ENCODE peak calls at places on chromosomes 3 and 15, in four cellular contexts. U, J, N and R are unnamed samples.

GRCh38 chr3:39177708-39178332 is 14.6 kb downstream of the XIRP1 start:
- DNase-seq in U (no peak), J (peak), N (peak), R (peak)

GRCh38 chr3:105933871-105934270 is 65.1 kb upstream of the CBLB start:
- DNase-seq in U (no peak), J (no peak), N (no peak), R (no peak)

GRCh38 chr3:168514252-168514651 is 418.5 kb upstream of the GOLIM4 start:
- DNase-seq in U (no peak), J (no peak), N (no peak), R (no peak)

GRCh38 chr3:161316006-161316689 is 55.2 kb downstream of the SPTSSB start:
- DNase-seq in U (no peak), J (no peak), N (no peak), R (no peak)

GRCh38 chr3:50150863-50151686 is 4.0 kb upstream of the SEMA3F start:
- DNase-seq in U (no peak), J (no peak), N (no peak), R (peak)

GRCh38 chr3:152230367-152230766 is 38.4 kb upstream of the MBNL1 start:
- DNase-seq in U (no peak), J (no peak), N (no peak), R (no peak)

GRCh38 chr3:8552223-8552762 is 50.7 kb downstream of the LMCD1 start:
- DNase-seq in U (no peak), J (no peak), N (no peak), R (no peak)

GRCh38 chr3:193400304-193400703 is 21.8 kb upstream of the ATP13A5 start:
- DNase-seq in U (no peak), J (no peak), N (no peak), R (no peak)

GRCh38 chr3:147941984-147942383 is 532.8 kb downstream of the ZIC1 start:
- DNase-seq in U (no peak), J (no peak), N (no peak), R (no peak)

GRCh38 chr15:89090791-89091666 is 2.8 kb downstream of the ABHD2 start:
- DNase-seq in U (no peak), J (peak), N (no peak), R (no peak)

GRCh38 chr3:18593231-18593630 is 168.1 kb upstream of the SATB1 start:
- DNase-seq in U (no peak), J (no peak), N (no peak), R (no peak)

GRCh38 chr3:55147856-55148720 is 220.2 kb upstream of the LRTM1 start:
- DNase-seq in U (no peak), J (no peak), N (no peak), R (no peak)

GRCh38 chr3:22377421-22377820 is 626.4 kb upstream of the ZNF385D start:
- DNase-seq in U (no peak), J (no peak), N (no peak), R (no peak)

GRCh38 chr15:83644453-83644852 is 9.5 kb upstream of the ADAMTSL3 start:
- DNase-seq in U (no peak), J (no peak), N (no peak), R (no peak)

GRCh38 chr3:42690191-42690590 is 4.9 kb downstream of the KLHL40 start:
- DNase-seq in U (no peak), J (no peak), N (no peak), R (no peak)

GRCh38 chr3:195221015-195221853 is 49.7 kb downstream of the XXYLT1 start:
- DNase-seq in U (no peak), J (no peak), N (no peak), R (no peak)

GRCh38 chr15:41291065-41291631 is 41.2 kb downstream of the OIP5 start:
- DNase-seq in U (no peak), J (no peak), N (no peak), R (no peak)

GRCh38 chr3:196641278-196642058 is 2.0 kb downstream of the NRROS start:
- DNase-seq in U (no peak), J (no peak), N (no peak), R (no peak)

GRCh38 chr3:196640501-196640968 is 1.0 kb downstream of the NRROS start:
- DNase-seq in U (no peak), J (no peak), N (no peak), R (no peak)

GRCh38 chr3:196636369-196637349 is 2.8 kb upstream of the NRROS start:
- DNase-seq in U (no peak), J (no peak), N (no peak), R (no peak)

GRCh38 chr3:196638922-196639516 is 475 bp upstream of the NRROS start:
- DNase-seq in U (no peak), J (no peak), N (no peak), R (no peak)

GRCh38 chr3:196639517-196640500 is at the start of gene NRROS:
- DNase-seq in U (peak), J (peak), N (no peak), R (peak)
- TF ChIP-seq JUN in U (no peak), J (no peak), N (no peak), R (no peak)

GRCh38 chr3:52453496-52454234 is at the start of gene TNNC1:
- DNase-seq in U (no peak), J (peak), N (peak), R (no peak)

GRCh38 chr3:52454938-52455282 is 494 bp upstream of the NISCH start:
- DNase-seq in U (no peak), J (peak), N (no peak), R (no peak)

GRCh38 chr3:52452570-52453221 is 1.1 kb downstream of the TNNC1 start:
- DNase-seq in U (no peak), J (no peak), N (peak), R (no peak)

GRCh38 chr3:52455283-52456168 is at the start of gene NISCH:
- DNase-seq in U (no peak), J (peak), N (peak), R (peak)

DNA sequence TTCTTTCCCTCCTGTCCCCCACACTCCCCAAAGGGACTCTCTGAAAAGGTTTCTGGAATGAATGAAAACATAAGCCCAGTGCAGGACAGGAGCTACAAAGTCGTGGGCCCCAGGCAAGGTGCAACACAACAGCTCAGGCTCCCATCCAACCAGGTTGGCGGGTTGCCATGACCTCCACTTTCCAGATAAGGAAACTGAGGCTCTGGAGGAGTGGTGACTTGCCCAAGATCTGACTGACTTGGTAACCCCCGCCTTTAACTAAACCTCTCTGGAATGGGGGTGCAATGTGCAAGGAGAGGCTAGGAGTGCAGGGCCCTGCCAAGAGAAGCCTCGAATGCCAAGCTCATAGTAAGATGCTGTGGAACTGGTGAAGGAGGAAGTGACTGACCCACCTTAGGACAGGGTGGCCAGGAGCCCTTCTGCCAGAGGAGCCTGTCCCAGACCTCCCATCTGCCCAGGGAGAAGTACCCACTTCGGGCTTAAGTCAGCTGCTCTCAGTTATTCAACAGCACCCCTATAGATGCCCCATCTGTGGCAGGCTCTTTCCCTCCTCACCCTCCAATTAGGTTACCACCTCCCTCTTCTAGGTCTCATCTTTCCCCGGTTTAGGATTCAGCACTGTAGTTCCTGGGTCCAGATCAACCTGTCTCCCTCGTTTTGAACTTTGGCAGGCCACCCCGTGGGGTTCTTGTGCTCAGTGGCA is 545 bp upstream of the TNNC1 start:
- DNase-seq in U (no peak), J (peak), N (no peak), R (no peak)
- TF ChIP-seq SP1 in U (no peak), J (no peak), N (no peak), R (no peak)

GRCh38 chr15:67218428-67218827 is 36.0 kb downstream of the AAGAB start:
- DNase-seq in U (no peak), J (no peak), N (no peak), R (no peak)

GRCh38 chr15:67207555-67208182 is 46.8 kb downstream of the AAGAB start:
- DNase-seq in U (no peak), J (peak), N (no peak), R (no peak)

GRCh38 chr15:67210555-67211168 is 43.8 kb downstream of the AAGAB start:
- DNase-seq in U (no peak), J (no peak), N (no peak), R (no peak)

GRCh38 chr15:67216859-67217258 is 37.6 kb downstream of the AAGAB start:
- DNase-seq in U (no peak), J (no peak), N (no peak), R (no peak)

GRCh38 chr15:67212655-67213054 is 41.8 kb downstream of the AAGAB start:
- DNase-seq in U (no peak), J (no peak), N (no peak), R (no peak)
- TF ChIP-seq JUN in U (no peak), J (no peak), N (no peak), R (no peak)

GRCh38 chr3:71703796-71704195 is 21.4 kb downstream of the EIF4E3 start:
- DNase-seq in U (no peak), J (no peak), N (no peak), R (no peak)
- TF ChIP-seq SP1 in U (no peak), J (no peak), N (no peak), R (no peak)

GRCh38 chr3:177345973-177346503 is 148.8 kb upstream of the TBL1XR1 start:
- DNase-seq in U (no peak), J (no peak), N (no peak), R (no peak)
- TF ChIP-seq JUN in U (no peak), J (no peak), N (no peak), R (no peak)

DNA sequence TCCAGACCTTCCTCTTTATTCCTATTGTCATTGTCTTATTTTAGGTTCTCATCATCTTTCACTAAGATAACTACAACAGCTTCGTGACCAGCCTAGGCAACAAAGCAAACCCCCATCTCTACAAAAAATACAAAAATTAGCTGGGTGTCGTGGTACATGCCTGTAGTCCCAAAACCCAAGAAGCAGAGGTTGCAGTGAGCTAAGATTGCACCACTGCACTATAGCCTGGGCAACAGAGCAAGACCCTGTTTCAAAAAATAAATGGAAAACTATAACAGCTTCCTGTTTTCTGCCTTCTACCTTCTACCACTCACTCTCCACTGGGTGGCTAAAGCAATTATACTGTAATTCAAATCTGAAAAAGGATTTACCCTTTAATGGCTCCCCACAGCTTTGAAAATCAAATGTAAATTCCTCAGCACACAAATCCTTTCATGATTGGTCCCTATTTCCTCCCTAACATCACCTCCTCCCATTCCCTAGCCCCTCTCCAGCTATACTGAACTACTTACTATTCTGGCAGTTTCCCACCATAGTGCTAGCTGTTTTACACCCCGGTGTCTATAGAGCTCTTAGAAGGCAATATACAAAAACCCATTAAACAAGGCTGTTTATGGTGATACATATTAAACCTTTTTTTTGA is 33.4 kb downstream of the LRRFIP2 start:
- DNase-seq in U (no peak), J (no peak), N (no peak), R (no peak)
- TF ChIP-seq SP1 in U (no peak), J (no peak), N (no peak), R (no peak)

GRCh38 chr3:141249041-141249440 is 17.4 kb downstream of the PXYLP1 start:
- DNase-seq in U (no peak), J (no peak), N (no peak), R (no peak)
- TF ChIP-seq JUN in U (no peak), J (no peak), N (no peak), R (no peak)

DNA sequence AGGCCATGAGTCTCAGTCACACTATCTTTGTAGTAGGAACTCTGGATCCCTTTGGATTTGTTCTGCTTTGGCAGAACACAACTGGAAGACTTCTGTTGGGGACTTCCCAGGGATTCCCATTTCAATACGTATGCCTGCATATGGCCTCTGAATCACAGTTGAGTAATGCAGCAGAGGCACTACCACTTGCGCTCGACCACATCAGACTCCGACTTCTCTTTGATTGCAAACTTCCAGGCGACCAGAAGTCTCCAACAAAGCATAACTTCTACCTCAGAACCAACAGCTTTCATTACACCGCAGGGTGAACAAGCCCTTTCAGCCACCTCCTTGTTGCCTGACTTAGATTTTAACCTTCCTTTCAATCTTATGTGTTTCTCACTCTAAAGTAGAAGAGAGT is 924.5 kb downstream of the IGSF11 start:
- DNase-seq in U (no peak), J (no peak), N (no peak), R (no peak)
- TF ChIP-seq SP1 in U (no peak), J (no peak), N (no peak), R (no peak)

GRCh38 chr3:197122394-197122793 is 92.8 kb upstream of the MELTF start:
- DNase-seq in U (no peak), J (no peak), N (no peak), R (no peak)

GRCh38 chr3:197124713-197125112 is 95.1 kb upstream of the MELTF start:
- DNase-seq in U (no peak), J (no peak), N (no peak), R (no peak)

DNA sequence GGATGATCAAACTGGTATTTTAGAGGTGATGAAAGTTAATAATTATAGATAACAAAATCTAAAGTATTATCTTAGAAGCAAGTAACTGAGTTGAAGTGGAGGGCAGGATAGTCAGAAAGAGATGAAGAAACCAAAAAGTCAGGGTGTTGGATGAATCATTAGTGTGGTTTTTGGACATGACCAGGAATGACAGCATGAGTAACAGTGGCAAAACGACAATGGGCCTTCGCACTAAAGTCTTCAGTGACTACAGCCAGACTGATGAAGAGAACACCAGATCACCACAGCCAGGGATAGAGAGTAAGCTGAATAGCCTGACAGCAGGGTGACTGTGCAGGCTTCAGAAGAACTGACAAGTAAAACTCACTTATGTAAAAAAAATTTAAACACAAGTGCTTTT is 96.0 kb upstream of the MELTF start:
- DNase-seq in U (no peak), J (no peak), N (no peak), R (no peak)
- TF ChIP-seq JUN in U (no peak), J (no peak), N (no peak), R (no peak)

DNA sequence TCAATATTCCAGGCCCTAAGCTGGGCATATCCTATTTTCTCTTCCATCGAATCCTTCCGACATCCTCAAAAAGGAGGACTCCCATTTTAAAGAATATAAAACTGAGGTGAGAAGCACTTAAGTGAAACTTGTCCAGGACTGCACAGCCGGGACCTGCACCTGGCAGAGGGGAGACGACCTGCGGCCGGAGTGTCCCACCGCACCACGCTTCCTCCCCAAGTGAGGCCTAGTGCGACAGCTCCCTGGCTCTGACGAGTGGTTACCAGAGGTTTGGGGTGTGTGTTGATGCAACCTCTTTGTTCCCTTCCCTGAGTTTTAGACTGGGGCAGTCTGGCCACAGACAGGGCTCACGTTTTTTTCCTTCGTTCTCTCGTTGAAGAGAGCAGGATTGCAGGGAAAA is 24.9 kb upstream of the ATP2B2 start:
- DNase-seq in U (no peak), J (no peak), N (no peak), R (no peak)
- TF ChIP-seq SP1 in U (no peak), J (no peak), N (no peak), R (no peak)